ENCODE peak calls at places on chromosome 1, in ten cellular contexts. C, G, V, T, B, S, E, Q, X and W are unnamed samples.

GRCh38 chr1:117059334-117059677 is 820 bp upstream of the TTF2 start:
- DNase-seq in C (no peak), G (peak; percentile 88), V (no peak), T (no peak), B (peak; percentile 76), S (peak; percentile 90), E (peak; percentile 78), Q (peak; percentile 93), X (peak; percentile 32), W (peak; percentile 31)

GRCh38 chr1:246961939-246962373 is 30.2 kb upstream of the AHCTF1 start:
- DNase-seq in C (peak; percentile 69), G (no peak), V (no peak), T (no peak), B (peak; percentile 31), S (no peak), E (peak; percentile 24), Q (peak; percentile 84), X (no peak), W (no peak)

GRCh38 chr1:181347495-181348390 is 135.6 kb upstream of the CACNA1E start:
- DNase-seq in C (no peak), G (no peak), V (no peak), T (no peak), B (no peak), S (no peak), E (no peak), Q (no peak), X (no peak), W (no peak)

GRCh38 chr1:108017698-108018097 is 52.7 kb upstream of the VAV3 start:
- DNase-seq in C (no peak), G (no peak), V (no peak), T (no peak), B (no peak), S (no peak), E (no peak), Q (no peak), X (no peak), W (no peak)

GRCh38 chr1:15799928-15800835 is 7.3 kb downstream of the UQCRHL start:
- DNase-seq in C (peak; percentile 74), G (no peak), V (peak; percentile 40), T (peak; percentile 90), B (peak; percentile 82), S (no peak), E (peak; percentile 92), Q (no peak), X (peak; percentile 58), W (peak; percentile 85)

GRCh38 chr1:40352126-40352525 is 21.4 kb upstream of the SMAP2 start:
- DNase-seq in C (no peak), G (no peak), V (no peak), T (no peak), B (no peak), S (no peak), E (no peak), Q (no peak), X (no peak), W (no peak)

GRCh38 chr1:201260236-201260591 is 23.1 kb upstream of the PKP1 start:
- DNase-seq in C (no peak), G (peak; percentile 63), V (no peak), T (no peak), B (no peak), S (peak; percentile 78), E (no peak), Q (no peak), X (no peak), W (no peak)

GRCh38 chr1:234400773-234401172 is 27.5 kb downstream of the COA6 start:
- DNase-seq in C (no peak), G (no peak), V (no peak), T (no peak), B (no peak), S (no peak), E (no peak), Q (no peak), X (no peak), W (no peak)

GRCh38 chr1:58308206-58308605 is 238.3 kb downstream of the OMA1 start:
- DNase-seq in C (no peak), G (no peak), V (peak; percentile 53), T (no peak), B (no peak), S (no peak), E (no peak), Q (no peak), X (no peak), W (no peak)

GRCh38 chr1:184557423-184558347 is 170.9 kb downstream of the C1orf21 start:
- DNase-seq in C (no peak), G (no peak), V (no peak), T (no peak), B (no peak), S (no peak), E (no peak), Q (no peak), X (no peak), W (no peak)

DNA sequence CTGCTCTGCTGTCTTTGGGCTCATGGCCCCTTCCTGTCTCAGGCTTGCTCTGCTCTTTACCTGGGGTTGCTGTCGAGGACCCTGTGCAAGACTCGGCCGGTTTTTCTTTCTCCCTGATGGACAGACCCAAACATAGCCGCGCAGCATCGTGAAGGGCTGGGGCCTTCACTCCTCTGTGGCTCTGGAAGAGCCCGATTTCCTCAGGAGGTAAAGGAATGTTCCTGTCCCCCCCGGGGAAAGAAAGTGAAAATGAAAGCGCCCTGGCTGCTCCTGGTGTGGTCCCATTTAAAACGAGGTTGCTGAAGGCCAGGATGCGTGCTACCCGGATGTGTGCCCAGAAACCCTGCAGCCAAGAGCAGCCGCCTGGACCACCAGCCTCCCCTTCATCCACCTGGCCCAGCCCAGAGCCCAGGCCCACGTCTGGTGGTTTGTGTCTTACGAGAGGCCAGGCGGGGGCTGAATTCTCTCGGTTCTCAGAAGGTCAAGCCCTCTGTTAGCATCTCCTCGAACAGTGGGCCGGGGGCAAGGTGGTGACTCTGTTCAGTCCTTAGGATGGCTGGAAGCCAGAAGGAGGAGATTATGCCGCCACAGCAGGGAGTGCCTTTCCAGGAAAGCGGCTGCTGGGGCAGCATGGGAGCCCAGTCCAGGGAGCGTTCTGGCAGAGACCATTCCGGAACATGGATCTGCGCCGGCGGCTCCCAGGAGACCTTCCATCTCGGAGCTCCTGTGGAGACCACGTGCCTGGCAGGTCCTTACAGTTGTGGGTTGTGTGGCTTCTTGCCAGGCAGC is 1.2 kb downstream of the GUK1 start:
- DNase-seq in C (peak; percentile 77), G (no peak), V (no peak), T (no peak), B (peak; percentile 78), S (no peak), E (peak; percentile 58), Q (peak; percentile 88), X (no peak), W (no peak)
- TF ChIP-seq POLR2AphosphoS5 in C (no peak), G (no peak), V (no peak), T (no peak), B (no peak), S (no peak), E (no peak), Q (peak; percentile 43), X (no peak), W (no peak)

GRCh38 chr1:186289943-186290560 is 85.0 kb downstream of the TPR start:
- DNase-seq in C (no peak), G (no peak), V (no peak), T (no peak), B (no peak), S (no peak), E (no peak), Q (no peak), X (no peak), W (no peak)
- TF ChIP-seq POLR2AphosphoS5 in C (no peak), G (no peak), V (no peak), T (no peak), B (no peak), S (no peak), E (no peak), Q (no peak), X (no peak), W (no peak)

GRCh38 chr1:87305096-87305495 is 23.6 kb upstream of the LMO4 start:
- DNase-seq in C (no peak), G (no peak), V (no peak), T (no peak), B (no peak), S (peak; percentile 75), E (no peak), Q (no peak), X (no peak), W (no peak)

GRCh38 chr1:87300579-87300978 is 28.1 kb upstream of the LMO4 start:
- DNase-seq in C (no peak), G (no peak), V (no peak), T (no peak), B (no peak), S (peak; percentile 24), E (no peak), Q (no peak), X (no peak), W (no peak)

GRCh38 chr1:87305762-87306161 is 22.9 kb upstream of the LMO4 start:
- DNase-seq in C (no peak), G (no peak), V (no peak), T (no peak), B (no peak), S (peak; percentile 8), E (no peak), Q (no peak), X (no peak), W (no peak)
- TF ChIP-seq POLR2AphosphoS5 in C (no peak), G (no peak), V (no peak), T (no peak), B (no peak), S (no peak), E (no peak), Q (no peak), X (no peak), W (no peak)

GRCh38 chr1:17439250-17440073 is at the start of gene RCC2:
- DNase-seq in C (peak; percentile 81), G (no peak), V (peak; percentile 69), T (no peak), B (peak; percentile 69), S (no peak), E (peak; percentile 67), Q (peak; percentile 93), X (peak; percentile 37), W (peak; percentile 43)
- TF ChIP-seq POLR2AphosphoS5 in C (peak; percentile 64), G (peak; percentile 36), V (peak; percentile 51), T (peak; percentile 44), B (no peak), S (peak; percentile 29), E (peak; percentile 43), Q (peak; percentile 67), X (peak; percentile 20), W (peak; percentile 86)